ENCODE peak calls at places on chromosomes 2 and 18, in four cellular contexts. One of them, this sample, is unnamed.

GRCh38 chr2:27214936-27215335 is 2.2 kb upstream of the CAD start:
- DNase-seq in endothelial cell: no peak
- DNase-seq in cardiac fibroblast: no peak
- DNase-seq in H9: no peak
- DNase-seq in this sample: no peak

GRCh38 chr2:62362561-62362960 is 143.4 kb downstream of the TMEM17 start:
- DNase-seq in endothelial cell: no peak
- DNase-seq in cardiac fibroblast: no peak
- DNase-seq in H9: peak
- DNase-seq in this sample: no peak

GRCh38 chr18:58965930-58966662 is 101.4 kb downstream of the ZNF532 start:
- DNase-seq in endothelial cell: no peak
- DNase-seq in cardiac fibroblast: no peak
- DNase-seq in H9: no peak
- DNase-seq in this sample: no peak

GRCh38 chr2:118310016-118310877 is 222.0 kb downstream of the INSIG2 start:
- DNase-seq in endothelial cell: peak
- DNase-seq in cardiac fibroblast: peak
- DNase-seq in H9: peak
- DNase-seq in this sample: no peak

GRCh38 chr18:10851824-10852225 is 297.5 kb downstream of the PIEZO2 start:
- DNase-seq in endothelial cell: no peak
- DNase-seq in cardiac fibroblast: peak
- DNase-seq in H9: no peak
- DNase-seq in this sample: no peak

GRCh38 chr18:27493182-27493581 is 308.1 kb upstream of the CHST9 start:
- DNase-seq in endothelial cell: no peak
- DNase-seq in cardiac fibroblast: no peak
- DNase-seq in H9: no peak
- DNase-seq in this sample: no peak

GRCh38 chr18:47929681-47930085 is 776 bp downstream of the SMAD2 start:
- DNase-seq in endothelial cell: no peak
- DNase-seq in cardiac fibroblast: peak
- DNase-seq in H9: no peak
- DNase-seq in this sample: no peak

GRCh38 chr2:113278812-113279139 is at the start of gene PAX8:
- DNase-seq in endothelial cell: no peak
- DNase-seq in cardiac fibroblast: no peak
- DNase-seq in H9: peak
- DNase-seq in this sample: peak

GRCh38 chr18:47109049-47109448 is 41.3 kb downstream of the HDHD2 start:
- DNase-seq in endothelial cell: no peak
- DNase-seq in cardiac fibroblast: no peak
- DNase-seq in H9: peak
- DNase-seq in this sample: no peak

GRCh38 chr2:241136661-241137260 is 12.5 kb downstream of the PASK start:
- DNase-seq in endothelial cell: no peak
- DNase-seq in cardiac fibroblast: no peak
- DNase-seq in H9: no peak
- DNase-seq in this sample: no peak

GRCh38 chr2:134438371-134438770 is 184.5 kb downstream of the MGAT5 start:
- DNase-seq in endothelial cell: no peak
- DNase-seq in cardiac fibroblast: no peak
- DNase-seq in H9: no peak
- DNase-seq in this sample: no peak

GRCh38 chr2:3338360-3338759 is 39.3 kb downstream of the EIPR1 start:
- DNase-seq in endothelial cell: no peak
- DNase-seq in cardiac fibroblast: no peak
- DNase-seq in H9: no peak
- DNase-seq in this sample: no peak

GRCh38 chr18:48228301-48228715 is 180.9 kb downstream of the ZBTB7C start:
- DNase-seq in endothelial cell: no peak
- DNase-seq in cardiac fibroblast: peak
- DNase-seq in H9: no peak
- DNase-seq in this sample: no peak

GRCh38 chr18:12359515-12359927 is 17.5 kb downstream of the AFG3L2 start:
- DNase-seq in endothelial cell: no peak
- DNase-seq in cardiac fibroblast: peak
- DNase-seq in H9: no peak
- DNase-seq in this sample: no peak

GRCh38 chr2:216130346-216130951 is 21.3 kb downstream of the XRCC5 start:
- DNase-seq in endothelial cell: no peak
- DNase-seq in cardiac fibroblast: peak
- DNase-seq in H9: no peak
- DNase-seq in this sample: no peak
- TF ChIP-seq CTCF in endothelial cell: no peak
- TF ChIP-seq CTCF in cardiac fibroblast: no peak
- TF ChIP-seq CTCF in H9: peak
- TF ChIP-seq CTCF in this sample: no peak

DNA sequence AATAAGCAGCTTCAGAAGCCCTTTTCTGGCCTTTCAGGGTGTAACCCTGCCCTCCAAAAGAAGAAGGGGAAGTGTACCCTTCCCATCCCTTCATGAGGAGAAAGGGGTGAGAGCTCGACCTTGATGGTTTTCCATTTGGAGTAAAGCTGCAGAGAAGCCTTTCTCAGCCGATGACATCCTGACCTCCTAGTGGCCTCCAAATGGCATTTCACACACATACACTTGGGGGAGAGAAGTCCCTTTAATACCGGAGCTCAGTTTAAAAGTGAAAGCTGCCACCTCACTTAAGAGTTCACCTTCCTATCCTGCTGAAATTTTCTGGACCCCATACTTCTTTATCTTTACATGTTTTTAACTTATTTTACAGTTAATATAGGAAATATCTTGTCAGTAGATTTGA is 716.7 kb downstream of the DCDC2C start:
- DNase-seq in endothelial cell: no peak
- DNase-seq in cardiac fibroblast: no peak
- DNase-seq in H9: no peak
- DNase-seq in this sample: no peak
- TF ChIP-seq CTCF in endothelial cell: no peak
- TF ChIP-seq CTCF in cardiac fibroblast: no peak
- TF ChIP-seq CTCF in H9: peak
- TF ChIP-seq CTCF in this sample: no peak

GRCh38 chr2:57205241-57205640 is 841.4 kb upstream of the VRK2 start:
- DNase-seq in endothelial cell: no peak
- DNase-seq in cardiac fibroblast: no peak
- DNase-seq in H9: no peak
- DNase-seq in this sample: no peak

GRCh38 chr2:57204364-57204763 is 842.2 kb upstream of the VRK2 start:
- DNase-seq in endothelial cell: no peak
- DNase-seq in cardiac fibroblast: no peak
- DNase-seq in H9: peak
- DNase-seq in this sample: no peak

GRCh38 chr2:57199663-57200062 is 846.9 kb upstream of the VRK2 start:
- DNase-seq in endothelial cell: no peak
- DNase-seq in cardiac fibroblast: no peak
- DNase-seq in H9: no peak
- DNase-seq in this sample: no peak
- TF ChIP-seq CTCF in endothelial cell: no peak
- TF ChIP-seq CTCF in cardiac fibroblast: no peak
- TF ChIP-seq CTCF in H9: no peak
- TF ChIP-seq CTCF in this sample: no peak

GRCh38 chr2:143926731-143927130 is 593.2 kb downstream of the ZEB2 start:
- DNase-seq in endothelial cell: no peak
- DNase-seq in cardiac fibroblast: no peak
- DNase-seq in H9: no peak
- DNase-seq in this sample: no peak
- TF ChIP-seq CTCF in endothelial cell: no peak
- TF ChIP-seq CTCF in cardiac fibroblast: no peak
- TF ChIP-seq CTCF in H9: no peak
- TF ChIP-seq CTCF in this sample: no peak

GRCh38 chr2:74261204-74261864 is 62.9 kb downstream of the MTHFD2 start:
- DNase-seq in endothelial cell: peak
- DNase-seq in cardiac fibroblast: peak
- DNase-seq in H9: peak
- DNase-seq in this sample: no peak
- TF ChIP-seq CTCF in endothelial cell: peak
- TF ChIP-seq CTCF in cardiac fibroblast: peak
- TF ChIP-seq CTCF in H9: peak
- TF ChIP-seq CTCF in this sample: peak

GRCh38 chr2:1645761-1646476 is 98.4 kb downstream of the PXDN start:
- DNase-seq in endothelial cell: no peak
- DNase-seq in cardiac fibroblast: no peak
- DNase-seq in H9: peak
- DNase-seq in this sample: peak

GRCh38 chr2:1649871-1650473 is 94.3 kb downstream of the PXDN start:
- DNase-seq in endothelial cell: no peak
- DNase-seq in cardiac fibroblast: no peak
- DNase-seq in H9: no peak
- DNase-seq in this sample: peak

GRCh38 chr2:1649103-1649870 is 95.0 kb downstream of the PXDN start:
- DNase-seq in endothelial cell: no peak
- DNase-seq in cardiac fibroblast: no peak
- DNase-seq in H9: no peak
- DNase-seq in this sample: peak

GRCh38 chr2:1648241-1649102 is 95.8 kb downstream of the PXDN start:
- DNase-seq in endothelial cell: no peak
- DNase-seq in cardiac fibroblast: no peak
- DNase-seq in H9: no peak
- DNase-seq in this sample: peak

DNA sequence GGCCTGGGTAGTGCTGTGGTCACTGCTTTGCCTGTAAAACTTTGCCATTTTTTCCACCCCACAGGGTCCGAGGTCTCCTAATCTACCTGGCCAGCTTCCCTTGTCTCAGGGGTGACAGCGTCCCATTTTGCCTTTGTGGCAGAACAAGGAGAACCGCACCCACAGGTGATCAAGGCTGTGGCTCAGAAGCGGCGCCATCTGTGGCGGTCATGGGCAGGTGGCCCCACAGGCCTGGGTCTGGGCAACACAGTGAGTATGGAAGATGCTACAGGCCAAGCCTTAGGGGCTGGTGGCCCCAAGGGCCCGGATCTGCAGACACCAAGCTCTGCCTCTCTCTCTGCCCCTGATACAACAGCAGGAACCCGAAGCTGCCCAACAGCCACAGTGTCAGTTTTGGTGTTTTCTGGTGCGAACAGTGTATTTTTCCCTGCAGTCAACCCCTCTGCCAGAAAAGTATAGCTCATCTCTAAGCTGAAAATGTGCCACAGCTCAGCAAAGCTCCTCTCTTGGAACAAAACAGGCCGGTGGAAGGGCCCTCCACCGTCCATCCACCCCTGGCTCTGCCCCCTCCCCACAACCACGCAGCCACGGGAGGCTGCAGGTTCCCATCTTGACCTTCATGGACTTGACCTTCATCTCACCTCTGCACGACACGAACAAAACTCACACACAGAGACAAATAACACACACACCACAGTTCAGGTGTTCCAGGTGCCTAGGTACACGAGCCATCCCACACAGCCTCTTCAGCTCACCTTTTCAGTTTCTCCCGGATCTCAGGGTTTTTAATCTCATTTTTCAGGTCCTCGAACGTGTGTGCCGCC is 96.7 kb downstream of the PXDN start:
- DNase-seq in endothelial cell: no peak
- DNase-seq in cardiac fibroblast: no peak
- DNase-seq in H9: no peak
- DNase-seq in this sample: peak
- TF ChIP-seq CTCF in endothelial cell: no peak
- TF ChIP-seq CTCF in cardiac fibroblast: no peak
- TF ChIP-seq CTCF in H9: no peak
- TF ChIP-seq CTCF in this sample: no peak

GRCh38 chr2:46032161-46032813 is 264.9 kb upstream of the EPAS1 start:
- DNase-seq in endothelial cell: no peak
- DNase-seq in cardiac fibroblast: no peak
- DNase-seq in H9: no peak
- DNase-seq in this sample: no peak

GRCh38 chr2:46031124-46031523 is 266.1 kb upstream of the EPAS1 start:
- DNase-seq in endothelial cell: no peak
- DNase-seq in cardiac fibroblast: no peak
- DNase-seq in H9: no peak
- DNase-seq in this sample: no peak

GRCh38 chr2:46030330-46030729 is 266.9 kb upstream of the EPAS1 start:
- DNase-seq in endothelial cell: no peak
- DNase-seq in cardiac fibroblast: no peak
- DNase-seq in H9: no peak
- DNase-seq in this sample: no peak

GRCh38 chr2:46026431-46026830 is 270.8 kb upstream of the EPAS1 start:
- DNase-seq in endothelial cell: no peak
- DNase-seq in cardiac fibroblast: no peak
- DNase-seq in H9: no peak
- DNase-seq in this sample: no peak

DNA sequence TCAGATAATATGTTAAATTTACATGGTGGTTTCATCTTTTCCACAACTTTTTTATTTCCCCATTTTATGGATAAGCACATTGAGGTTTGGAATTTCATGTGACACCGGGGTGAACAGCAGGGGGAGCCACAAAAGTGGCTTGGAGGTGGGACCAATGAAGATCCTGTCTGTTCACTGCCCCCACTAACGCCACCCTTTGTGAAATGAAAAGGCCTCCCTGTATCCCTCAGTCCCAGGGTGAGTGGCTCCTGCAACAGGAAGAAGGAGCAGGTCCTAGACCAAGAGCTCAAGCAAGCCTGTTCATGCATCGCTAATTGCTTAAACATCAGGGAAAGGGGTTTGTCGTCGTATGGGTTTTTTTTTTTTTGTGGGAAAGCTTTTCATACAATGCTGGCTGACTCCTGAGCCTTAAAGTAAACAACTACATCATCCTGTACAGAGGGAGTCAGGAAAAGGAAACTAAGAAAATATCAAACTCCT is 267.8 kb upstream of the EPAS1 start:
- DNase-seq in endothelial cell: peak
- DNase-seq in cardiac fibroblast: peak
- DNase-seq in H9: no peak
- DNase-seq in this sample: no peak
- TF ChIP-seq CTCF in endothelial cell: peak
- TF ChIP-seq CTCF in cardiac fibroblast: peak
- TF ChIP-seq CTCF in H9: peak
- TF ChIP-seq CTCF in this sample: no peak

This sample was measured in type B pancreatic cell.